ENCODE peak calls at places on chromosomes 16 and 17, in four cellular contexts. One of them, this sample, is unnamed. For H3K9me3 and H3K27me3, the result is how much of the 10 kb centered on the place peaks cover.

GRCh38 chr17:7238418-7239090 is 703 bp downstream of the PHF23 start:
- DNase-seq in cardiac muscle cell: peak
- DNase-seq in K562: peak
- DNase-seq in transverse colon: no peak
- DNase-seq in this sample: no peak

GRCh38 chr16:84150926-84151325 is 5.8 kb downstream of the DNAAF1 start:
- DNase-seq in cardiac muscle cell: no peak
- DNase-seq in K562: no peak
- DNase-seq in transverse colon: no peak
- DNase-seq in this sample: no peak

GRCh38 chr17:52383493-52384100 is 225.1 kb upstream of the CA10 start:
- DNase-seq in cardiac muscle cell: peak
- DNase-seq in K562: peak
- DNase-seq in transverse colon: peak
- DNase-seq in this sample: no peak

GRCh38 chr17:2101448-2102257 is 46.8 kb downstream of the HIC1 start:
- DNase-seq in cardiac muscle cell: no peak
- DNase-seq in K562: no peak
- DNase-seq in transverse colon: peak
- DNase-seq in this sample: peak

GRCh38 chr16:12899529-12900168 is 1.7 kb upstream of the SHISA9 start:
- DNase-seq in cardiac muscle cell: no peak
- DNase-seq in K562: no peak
- DNase-seq in transverse colon: no peak
- DNase-seq in this sample: no peak

GRCh38 chr16:24610421-24610765 is 71.0 kb downstream of the RBBP6 start:
- DNase-seq in cardiac muscle cell: peak
- DNase-seq in K562: no peak
- DNase-seq in transverse colon: peak
- DNase-seq in this sample: no peak

GRCh38 chr17:8153550-8153956 is 1.3 kb upstream of the PER1 start:
- DNase-seq in cardiac muscle cell: no peak
- DNase-seq in K562: peak
- DNase-seq in transverse colon: peak
- DNase-seq in this sample: no peak

GRCh38 chr17:41455236-41455635 is 11.9 kb downstream of the KRT32 start:
- DNase-seq in cardiac muscle cell: no peak
- DNase-seq in K562: no peak
- DNase-seq in transverse colon: no peak
- DNase-seq in this sample: no peak

GRCh38 chr17:6677158-6677831 is 25.7 kb downstream of the C17orf100 start:
- DNase-seq in cardiac muscle cell: no peak
- DNase-seq in K562: no peak
- DNase-seq in transverse colon: no peak
- DNase-seq in this sample: no peak

GRCh38 chr17:51371732-51372151 is 111.4 kb downstream of the UTP18 start:
- DNase-seq in cardiac muscle cell: peak
- DNase-seq in K562: peak
- DNase-seq in transverse colon: no peak
- DNase-seq in this sample: peak

GRCh38 chr16:81673432-81673831 is 105.7 kb upstream of the PLCG2 start:
- DNase-seq in cardiac muscle cell: no peak
- DNase-seq in K562: no peak
- DNase-seq in transverse colon: no peak
- DNase-seq in this sample: no peak

GRCh38 chr17:41731836-41732235 is 2.6 kb downstream of the HAP1 start:
- DNase-seq in cardiac muscle cell: no peak
- DNase-seq in K562: no peak
- DNase-seq in transverse colon: no peak
- DNase-seq in this sample: no peak

GRCh38 chr17:3848229-3848628 is 2.2 kb upstream of the NCBP3 start:
- DNase-seq in cardiac muscle cell: no peak
- DNase-seq in K562: no peak
- DNase-seq in transverse colon: no peak
- DNase-seq in this sample: no peak

GRCh38 chr17:55005520-55005919 is 37.0 kb downstream of the STXBP4 start:
- DNase-seq in cardiac muscle cell: peak
- DNase-seq in K562: peak
- DNase-seq in transverse colon: no peak
- DNase-seq in this sample: no peak

GRCh38 chr17:55356440-55357328 is 65.0 kb downstream of the MMD start:
- DNase-seq in cardiac muscle cell: peak
- DNase-seq in K562: peak
- DNase-seq in transverse colon: peak
- DNase-seq in this sample: peak

GRCh38 chr16:87956771-87957279 is 5.6 kb downstream of the BANP start:
- DNase-seq in cardiac muscle cell: no peak
- DNase-seq in K562: peak
- DNase-seq in transverse colon: no peak
- DNase-seq in this sample: no peak

GRCh38 chr17:28960256-28961106 is 9.2 kb upstream of the PHF12 start:
- DNase-seq in cardiac muscle cell: no peak
- DNase-seq in K562: no peak
- DNase-seq in transverse colon: no peak
- DNase-seq in this sample: no peak

GRCh38 chr17:1713878-1714487 is 3.8 kb upstream of the TLCD2 start:
- DNase-seq in cardiac muscle cell: peak
- DNase-seq in K562: no peak
- DNase-seq in transverse colon: peak
- DNase-seq in this sample: no peak

GRCh38 chr16:47503936-47504335 is 42.8 kb downstream of the PHKB start:
- DNase-seq in cardiac muscle cell: no peak
- DNase-seq in K562: no peak
- DNase-seq in transverse colon: no peak
- DNase-seq in this sample: no peak

GRCh38 chr17:14331200-14331981 is 30.5 kb downstream of the HS3ST3B1 start:
- DNase-seq in cardiac muscle cell: no peak
- DNase-seq in K562: peak
- DNase-seq in transverse colon: no peak
- DNase-seq in this sample: no peak

GRCh38 chr16:52446076-52446475 is 100.9 kb downstream of the TOX3 start:
- DNase-seq in cardiac muscle cell: no peak
- DNase-seq in K562: no peak
- DNase-seq in transverse colon: no peak
- DNase-seq in this sample: no peak

GRCh38 chr16:47817048-47817447 is 338.7 kb downstream of the ABCC12 start:
- DNase-seq in cardiac muscle cell: no peak
- DNase-seq in K562: no peak
- DNase-seq in transverse colon: no peak
- DNase-seq in this sample: no peak

GRCh38 chr16:10583269-10583668 is 2.9 kb upstream of the EMP2 start:
- DNase-seq in cardiac muscle cell: no peak
- DNase-seq in K562: no peak
- DNase-seq in transverse colon: no peak
- DNase-seq in this sample: no peak

GRCh38 chr17:2181206-2181983 is 122.2 kb downstream of the SMG6 start:
- DNase-seq in cardiac muscle cell: peak
- DNase-seq in K562: no peak
- DNase-seq in transverse colon: peak
- DNase-seq in this sample: no peak

GRCh38 chr16:72952404-72953301 is 95.3 kb downstream of the ZFHX3 start:
- DNase-seq in cardiac muscle cell: no peak
- DNase-seq in K562: no peak
- DNase-seq in transverse colon: no peak
- DNase-seq in this sample: no peak

GRCh38 chr17:4789701-4789950 is 862 bp downstream of the GLTPD2 start:
- DNase-seq in cardiac muscle cell: no peak
- DNase-seq in K562: no peak
- DNase-seq in transverse colon: no peak
- DNase-seq in this sample: no peak

GRCh38 chr17:81821603-81822311 is 11.3 kb downstream of the MCRIP1 start:
- DNase-seq in cardiac muscle cell: peak
- DNase-seq in K562: peak
- DNase-seq in transverse colon: peak
- DNase-seq in this sample: no peak

GRCh38 chr16:88430524-88431446 is 22.3 kb upstream of the ZFPM1 start:
- DNase-seq in cardiac muscle cell: no peak
- DNase-seq in K562: peak
- DNase-seq in transverse colon: peak
- DNase-seq in this sample: peak

GRCh38 chr17:73765824-73766563 is 121.7 kb upstream of the SDK2 start:
- DNase-seq in cardiac muscle cell: no peak
- DNase-seq in K562: no peak
- DNase-seq in transverse colon: no peak
- DNase-seq in this sample: no peak

GRCh38 chr16:30903002-30903401 is 6.6 kb downstream of the CTF1 start:
- DNase-seq in cardiac muscle cell: no peak
- DNase-seq in K562: peak
- DNase-seq in transverse colon: no peak
- DNase-seq in this sample: no peak

GRCh38 chr16:81486555-81487061 is 42.0 kb downstream of the CMIP start:
- DNase-seq in cardiac muscle cell: no peak
- DNase-seq in K562: no peak
- DNase-seq in transverse colon: no peak
- DNase-seq in this sample: no peak

GRCh38 chr16:67606632-67607031 is 38.3 kb upstream of the CARMIL2 start:
- DNase-seq in cardiac muscle cell: no peak
- DNase-seq in K562: no peak
- DNase-seq in transverse colon: no peak
- DNase-seq in this sample: no peak

GRCh38 chr17:77363821-77364361 is 223.1 kb downstream of the SEC14L1 start:
- DNase-seq in cardiac muscle cell: no peak
- DNase-seq in K562: peak
- DNase-seq in transverse colon: no peak
- DNase-seq in this sample: no peak

GRCh38 chr17:77365584-77366186 is 224.9 kb downstream of the SEC14L1 start:
- DNase-seq in cardiac muscle cell: no peak
- DNase-seq in K562: no peak
- DNase-seq in transverse colon: peak
- DNase-seq in this sample: peak

GRCh38 chr17:77366206-77366557 is 225.4 kb downstream of the SEC14L1 start:
- DNase-seq in cardiac muscle cell: no peak
- DNase-seq in K562: no peak
- DNase-seq in transverse colon: no peak
- DNase-seq in this sample: no peak

GRCh38 chr17:77364941-77365583 is 224.3 kb downstream of the SEC14L1 start:
- DNase-seq in cardiac muscle cell: no peak
- DNase-seq in K562: no peak
- DNase-seq in transverse colon: no peak
- DNase-seq in this sample: no peak

GRCh38 chr17:77364381-77364911 is 223.7 kb downstream of the SEC14L1 start:
- DNase-seq in cardiac muscle cell: no peak
- DNase-seq in K562: no peak
- DNase-seq in transverse colon: no peak
- DNase-seq in this sample: no peak
- H3K9me3 ChIP-seq in cardiac muscle cell: under half
- H3K9me3 ChIP-seq in K562: under half
- H3K9me3 ChIP-seq in transverse colon: under half
- H3K9me3 ChIP-seq in this sample: under half

DNA sequence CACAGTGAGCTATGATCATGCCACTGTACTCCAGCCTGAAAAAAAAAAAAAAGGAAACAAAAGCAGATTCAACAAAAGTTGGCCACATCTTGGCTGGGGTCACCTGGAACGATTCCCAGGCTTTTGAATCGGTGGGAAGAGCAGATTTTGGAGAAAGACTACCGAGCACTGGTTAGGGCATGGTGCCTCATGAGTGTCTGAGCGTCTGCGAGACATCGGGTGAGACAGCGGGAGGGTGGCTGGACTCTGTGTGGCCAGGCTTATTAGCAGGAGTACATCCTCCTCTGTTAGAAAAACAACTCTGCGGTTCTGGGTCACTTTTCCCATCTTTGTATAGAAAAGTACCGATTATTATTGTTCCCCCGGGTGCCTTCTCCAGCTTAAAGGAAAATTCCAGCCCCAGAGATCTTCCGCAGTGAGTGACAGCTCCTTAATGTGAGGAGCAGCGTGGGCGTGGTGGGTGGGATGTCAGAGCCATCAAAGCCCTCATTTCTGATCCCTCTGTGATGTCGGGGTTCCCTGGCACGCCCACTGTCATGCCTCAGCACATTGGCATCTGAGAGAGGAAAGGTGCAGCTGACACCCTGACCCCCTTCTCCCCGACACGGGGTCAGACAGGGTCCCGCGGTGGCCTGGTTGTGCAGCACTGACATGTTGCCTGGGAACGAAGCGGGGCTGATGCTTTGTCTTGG is 6.9 kb downstream of the RGS9 start:
- DNase-seq in cardiac muscle cell: no peak
- DNase-seq in K562: no peak
- DNase-seq in transverse colon: no peak
- DNase-seq in this sample: no peak
- H3K27me3 ChIP-seq in cardiac muscle cell: under half
- H3K27me3 ChIP-seq in K562: under half
- H3K27me3 ChIP-seq in transverse colon: under half
- H3K27me3 ChIP-seq in this sample: under half

GRCh38 chr16:63201851-63202250 is 1165.6 kb upstream of the CDH8 start:
- DNase-seq in cardiac muscle cell: no peak
- DNase-seq in K562: no peak
- DNase-seq in transverse colon: no peak
- DNase-seq in this sample: no peak
- H3K9me3 ChIP-seq in cardiac muscle cell: under half
- H3K9me3 ChIP-seq in K562: under half
- H3K9me3 ChIP-seq in transverse colon: under half
- H3K9me3 ChIP-seq in this sample: under half

DNA sequence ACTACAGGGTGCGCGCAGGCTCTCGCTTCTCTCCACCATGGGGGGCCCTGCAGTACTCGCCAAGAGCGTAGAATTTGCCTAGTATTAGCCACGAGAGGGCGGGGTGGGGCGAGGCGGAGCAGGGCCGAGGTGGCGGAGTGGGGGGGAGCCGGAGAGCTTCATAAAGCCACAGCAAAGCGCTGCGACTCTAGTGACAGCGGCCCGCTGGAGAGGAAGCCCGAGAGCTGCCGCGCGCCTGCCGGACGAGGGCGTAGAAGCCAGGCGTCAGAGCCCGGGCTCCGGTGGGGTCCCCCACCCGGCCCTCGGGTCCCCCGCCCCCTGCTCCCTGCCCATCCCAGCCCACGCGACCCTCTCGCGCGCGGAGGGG is at the start of gene TBX21:
- DNase-seq in cardiac muscle cell: peak
- DNase-seq in K562: peak
- DNase-seq in transverse colon: peak
- DNase-seq in this sample: peak
- H3K27me3 ChIP-seq in cardiac muscle cell: half or more
- H3K27me3 ChIP-seq in K562: under half
- H3K27me3 ChIP-seq in transverse colon: half or more
- H3K27me3 ChIP-seq in this sample: under half

GRCh38 chr17:36683387-36683786 is 82.0 kb downstream of the MRM1 start:
- DNase-seq in cardiac muscle cell: no peak
- DNase-seq in K562: no peak
- DNase-seq in transverse colon: no peak
- DNase-seq in this sample: no peak

GRCh38 chr17:36687736-36688135 is 86.4 kb downstream of the MRM1 start:
- DNase-seq in cardiac muscle cell: no peak
- DNase-seq in K562: no peak
- DNase-seq in transverse colon: no peak
- DNase-seq in this sample: no peak

GRCh38 chr17:36682804-36683203 is 81.4 kb downstream of the MRM1 start:
- DNase-seq in cardiac muscle cell: no peak
- DNase-seq in K562: no peak
- DNase-seq in transverse colon: no peak
- DNase-seq in this sample: no peak

GRCh38 chr17:36689089-36689667 is 87.8 kb downstream of the MRM1 start:
- DNase-seq in cardiac muscle cell: no peak
- DNase-seq in K562: no peak
- DNase-seq in transverse colon: peak
- DNase-seq in this sample: no peak

GRCh38 chr17:36686123-36686669 is 84.8 kb downstream of the MRM1 start:
- DNase-seq in cardiac muscle cell: no peak
- DNase-seq in K562: no peak
- DNase-seq in transverse colon: no peak
- DNase-seq in this sample: no peak
- H3K9me3 ChIP-seq in cardiac muscle cell: under half
- H3K9me3 ChIP-seq in K562: under half
- H3K9me3 ChIP-seq in transverse colon: under half
- H3K9me3 ChIP-seq in this sample: under half

This sample was measured in CD4-positive, alpha-beta T cell.